ENCODE peak calls at places on chromosomes 12 and 14, in eight cellular contexts. D is pancreas; G is IMR-90; Q is effector memory CD4-positive, alpha-beta T cell; A is CD8-positive, alpha-beta T cell; B is upper lobe of right lung; W is HCT116; H is left ventricle myocardium inferior. M is an unnamed sample. For H3K4me1, the result is how much of the 10 kb centered on the place peaks cover.

GRCh38 chr12:4153343-4153892 is 120.1 kb upstream of the CCND2 start:
- DNase-seq in H (no peak), G (no peak), W (no peak), D (no peak), Q (peak), B (no peak), A (no peak), M (no peak)

GRCh38 chr12:8950702-8951478 is 1.4 kb upstream of the M6PR start:
- DNase-seq in B (no peak), H (no peak), D (no peak), Q (no peak), G (no peak), A (no peak), W (no peak), M (no peak)

GRCh38 chr14:31229009-31229408 is 21.4 kb upstream of the HECTD1 start:
- DNase-seq in B (no peak), Q (no peak), G (no peak), A (no peak), W (no peak), H (no peak), D (no peak), M (no peak)

GRCh38 chr14:93540235-93540634 is 109.5 kb downstream of the UNC79 start:
- DNase-seq in H (no peak), W (no peak), D (no peak), A (no peak), B (no peak), G (no peak), Q (no peak), M (no peak)

GRCh38 chr12:44317651-44318126 is 481.8 kb downstream of the TMEM117 start:
- DNase-seq in G (peak), A (no peak), D (no peak), W (peak), H (no peak), B (no peak), Q (no peak), M (no peak)

GRCh38 chr12:32944195-32944594 is 47.6 kb upstream of the PKP2 start:
- DNase-seq in G (no peak), W (no peak), A (no peak), H (no peak), Q (no peak), B (no peak), D (no peak), M (no peak)

GRCh38 chr12:67943295-67943892 is 45.9 kb upstream of the IFNG-AS1 start:
- DNase-seq in A (peak), B (no peak), Q (peak), W (peak), G (peak), H (no peak), D (peak), M (peak)

GRCh38 chr12:6904280-6905276 is at the start of gene LRRC23:
- DNase-seq in W (peak), H (peak), A (peak), G (peak), Q (peak), B (peak), D (peak), M (peak)

DNA sequence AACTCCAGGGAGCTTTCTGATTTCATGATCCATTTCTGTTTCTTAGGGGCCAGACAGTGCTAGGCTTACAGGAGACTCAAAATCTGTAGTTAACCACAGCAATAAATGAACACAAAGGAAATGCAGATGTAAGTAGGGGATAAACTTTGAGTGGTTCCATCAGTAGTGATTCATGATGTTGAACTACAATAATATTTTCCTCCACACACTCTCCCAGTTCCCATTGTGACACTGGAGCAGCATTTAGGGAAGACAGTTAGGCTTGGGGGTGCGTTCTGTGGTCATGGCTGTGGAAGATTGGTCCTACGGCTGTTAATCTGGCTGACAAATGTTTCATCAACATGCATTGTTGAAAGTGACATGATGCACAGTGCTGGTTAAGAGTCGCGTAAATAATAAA is 66.9 kb downstream of the HMGA2 start:
- DNase-seq in B (no peak), H (no peak), W (no peak), D (no peak), A (no peak), Q (no peak), G (peak), M (peak)
- H3K4me1 ChIP-seq in B (under half), H (under half), W (half or more), D (under half), A (under half), Q (under half), G (under half), M (half or more)

GRCh38 chr14:50082308-50082742 is 34.0 kb downstream of the VCPKMT start:
- DNase-seq in B (no peak), G (no peak), A (peak), W (no peak), Q (peak), D (no peak), H (no peak), M (no peak)
- H3K27ac ChIP-seq in B (peak), G (no peak), A (peak), W (no peak), Q (peak), D (no peak), H (no peak), M (no peak)

DNA sequence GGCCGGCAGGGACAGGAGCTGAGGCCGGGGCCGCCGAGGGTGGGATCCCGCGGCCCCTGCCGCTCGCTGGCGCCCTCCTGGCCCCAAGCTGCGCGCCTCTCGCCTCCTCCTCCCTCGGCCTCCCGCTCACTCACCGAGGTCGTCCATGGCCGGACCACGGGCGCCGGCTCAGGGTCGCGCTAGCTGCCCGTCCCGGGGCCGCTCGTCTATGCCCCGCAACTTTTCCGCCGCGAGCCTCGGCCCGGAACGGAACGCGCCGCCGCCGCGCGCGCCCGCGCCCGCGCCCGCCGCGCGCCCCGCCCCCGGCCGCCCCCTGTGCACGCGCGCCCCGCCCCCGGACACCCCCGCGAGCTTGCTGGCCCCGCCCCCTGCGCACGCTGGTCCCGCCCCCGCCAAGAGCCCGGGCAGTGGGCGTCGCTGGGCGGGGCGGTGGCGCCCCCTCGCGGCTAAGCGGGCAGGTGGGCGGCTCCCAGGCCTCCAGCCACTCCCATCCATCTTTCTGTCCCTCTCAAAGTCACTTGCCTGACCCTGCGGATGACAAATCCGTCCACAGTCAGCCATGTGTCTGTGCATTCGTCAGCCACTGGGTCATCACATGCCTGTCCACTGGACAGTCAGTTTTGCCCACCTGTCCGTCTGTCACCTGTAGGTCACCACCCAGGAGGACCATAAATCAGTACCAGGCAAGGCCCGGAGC is at the start of gene PXN:
- DNase-seq in A (peak), W (peak), Q (peak), B (peak), D (peak), G (peak), H (peak), M (peak)
- H3K4me3 ChIP-seq in A (peak), W (peak), Q (peak), B (peak), D (peak), G (peak), H (peak), M (peak)

DNA sequence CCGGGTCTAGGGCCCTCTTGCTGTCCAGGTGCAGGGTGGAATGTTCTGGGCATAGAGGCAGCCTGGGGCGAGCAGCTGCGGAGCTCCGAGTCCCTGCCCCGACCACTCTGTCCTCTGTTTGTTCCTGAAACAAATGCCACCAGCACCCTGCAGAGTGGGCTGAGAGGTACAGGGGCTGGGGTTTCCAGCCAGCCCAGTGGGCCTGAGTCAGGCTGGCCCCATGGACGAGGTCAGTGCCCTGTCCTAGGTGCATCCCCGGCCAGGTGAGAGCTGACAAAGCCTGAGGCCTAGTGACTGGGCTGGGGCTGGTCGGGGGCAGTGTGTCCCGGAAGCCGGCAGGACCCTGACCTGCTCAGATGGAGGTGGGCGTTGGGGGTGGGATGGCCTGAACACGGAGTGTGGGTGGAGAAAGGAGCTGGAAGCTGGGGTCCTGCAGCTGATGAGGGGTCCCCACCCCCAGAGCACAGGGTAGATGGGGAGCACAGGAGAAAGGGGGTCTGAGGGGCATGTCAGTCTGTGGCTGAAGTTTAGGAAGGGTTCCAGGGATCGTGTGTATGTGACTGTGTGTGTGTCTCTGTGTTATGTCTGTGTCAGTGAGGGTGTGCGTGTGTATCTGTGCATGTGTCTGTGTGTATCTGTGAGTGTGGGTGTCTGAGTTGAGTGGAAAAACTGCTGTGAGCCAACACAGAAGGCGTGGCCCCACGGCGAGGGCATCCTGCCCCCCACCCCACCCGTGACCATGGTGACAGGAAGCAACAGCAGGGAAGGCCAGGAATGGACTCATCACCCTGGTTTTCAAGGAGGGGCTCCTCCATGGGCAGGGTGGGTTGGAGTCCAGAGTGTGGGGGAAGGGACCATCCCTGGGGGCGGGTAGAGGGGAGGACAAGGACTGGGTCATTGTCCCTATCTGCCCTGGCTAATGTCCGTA is 2.4 kb upstream of the CRIP1 start:
- DNase-seq in W (no peak), D (no peak), A (no peak), H (peak), G (no peak), Q (no peak), B (no peak), M (no peak)
- H3K4me1 ChIP-seq in W (half or more), D (under half), A (half or more), H (half or more), G (under half), Q (half or more), B (half or more), M (under half)

GRCh38 chr12:104456950-104457745 is 400 bp downstream of the CHST11 start:
- DNase-seq in G (peak), D (peak), B (peak), Q (no peak), A (no peak), H (peak), W (no peak), M (peak)

GRCh38 chr12:104459556-104459909 is 2.8 kb downstream of the CHST11 start:
- DNase-seq in H (no peak), B (no peak), G (no peak), W (no peak), D (no peak), A (no peak), Q (no peak), M (no peak)

GRCh38 chr12:104458645-104459555 is 2.2 kb downstream of the CHST11 start:
- DNase-seq in W (no peak), D (peak), B (peak), Q (no peak), H (peak), A (no peak), G (no peak), M (no peak)

GRCh38 chr12:104456417-104456949 is at the start of gene CHST11:
- DNase-seq in Q (peak), G (peak), H (peak), W (peak), D (peak), A (peak), B (peak), M (peak)

DNA sequence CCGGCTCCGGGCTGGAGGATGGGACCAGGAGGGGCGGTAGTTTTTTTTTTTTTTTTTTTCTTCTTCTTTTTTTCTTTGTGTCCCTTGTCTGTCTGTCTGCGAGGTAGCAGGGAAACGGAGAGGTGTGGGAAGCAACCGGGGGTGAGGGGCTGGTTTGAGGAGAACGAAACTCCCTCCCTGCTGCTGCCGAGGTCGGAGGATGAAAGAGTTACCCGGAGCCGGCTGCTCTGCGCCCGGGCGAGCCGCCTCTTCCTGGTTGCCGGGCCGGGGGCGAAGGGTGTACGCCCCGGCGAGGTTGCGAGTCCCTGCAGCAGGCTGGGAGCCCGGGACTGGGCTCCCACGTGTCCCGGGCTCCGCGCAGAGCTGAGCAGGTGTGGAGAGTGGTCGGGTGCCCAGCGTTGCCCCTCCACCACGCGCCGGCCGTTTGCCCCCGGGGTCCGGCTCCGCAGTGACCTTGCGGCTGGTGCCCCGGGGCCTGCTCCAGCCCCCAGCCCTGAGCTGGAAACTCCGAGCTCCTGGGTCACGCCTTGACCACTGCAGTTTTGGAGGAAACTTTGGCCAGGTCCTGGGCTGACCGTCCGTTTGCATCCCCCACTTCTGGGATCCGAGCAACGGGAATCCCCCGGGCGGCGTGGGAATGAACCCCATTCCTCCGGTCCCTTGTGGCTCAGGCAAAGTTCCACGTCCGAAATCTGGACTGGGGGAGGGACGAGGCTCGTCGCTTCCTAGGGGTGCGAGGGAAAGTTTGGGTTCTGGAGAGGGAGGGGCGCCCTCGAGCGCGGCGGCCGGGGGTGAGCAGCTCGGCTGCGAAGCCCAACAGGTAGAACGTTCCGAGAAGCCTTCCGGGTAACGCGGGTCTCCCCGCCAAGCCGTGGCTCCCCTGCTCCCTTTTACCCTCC is 1.2 kb downstream of the CHST11 start:
- DNase-seq in B (peak), A (no peak), W (no peak), Q (peak), H (peak), G (no peak), D (peak), M (no peak)
- H3K27ac ChIP-seq in B (peak), A (peak), W (peak), Q (peak), H (peak), G (no peak), D (no peak), M (no peak)

GRCh38 chr12:72272731-72273498 is 745 bp downstream of the TRHDE start:
- DNase-seq in D (peak), Q (no peak), W (no peak), G (peak), A (no peak), H (no peak), B (peak), M (peak)

GRCh38 chr12:72274926-72275325 is 2.8 kb downstream of the TRHDE start:
- DNase-seq in A (no peak), H (no peak), G (peak), Q (no peak), W (no peak), D (no peak), B (no peak), M (peak)

GRCh38 chr12:72275551-72275950 is 3.4 kb downstream of the TRHDE start:
- DNase-seq in H (no peak), B (no peak), G (no peak), W (no peak), D (no peak), Q (no peak), A (no peak), M (no peak)

GRCh38 chr12:72273499-72273837 is 1.3 kb downstream of the TRHDE start:
- DNase-seq in Q (no peak), B (no peak), H (no peak), A (no peak), D (peak), W (no peak), G (no peak), M (no peak)

GRCh38 chr12:72273851-72274284 is 1.7 kb downstream of the TRHDE start:
- DNase-seq in B (peak), D (peak), W (no peak), G (no peak), H (no peak), A (no peak), Q (no peak), M (peak)
- H3K4me3 ChIP-seq in B (peak), D (peak), W (peak), G (peak), H (peak), A (no peak), Q (no peak), M (peak)